ENCODE peak calls at places on chromosomes 2 and 18, in seven cellular contexts. Y, D, V, H, U, A and X are unnamed samples.
A peak's percentile ranks its signal among the peaks of the same experiment; 100 is the strongest.

GRCh38 chr18:70015127-70015526 is 67.5 kb upstream of the CD226 start:
- DNase-seq in D (no peak), A (no peak), V (no peak), Y (no peak), U (no peak), H (no peak), X (no peak)

GRCh38 chr2:201182650-201183372 is at the start of gene CASP10:
- DNase-seq in V (no peak), D (no peak), H (peak; percentile 86), A (peak; percentile 54), U (peak; percentile 88), Y (no peak), X (no peak)

GRCh38 chr2:235027558-235028214 is 75.9 kb downstream of the SH3BP4 start:
- DNase-seq in H (peak; percentile 68), Y (no peak), D (no peak), A (peak; percentile 43), U (peak; percentile 70), V (no peak), X (peak; percentile 47)

GRCh38 chr18:73365018-73365417 is 497.2 kb upstream of the NETO1 start:
- DNase-seq in Y (no peak), U (no peak), V (no peak), A (no peak), H (peak; percentile 41), D (no peak), X (no peak)

GRCh38 chr2:140383781-140384180 is 1603.6 kb upstream of the NXPH2 start:
- DNase-seq in H (peak; percentile 23), A (no peak), V (no peak), U (peak; percentile 3), D (no peak), Y (no peak), X (no peak)

GRCh38 chr2:151650456-151650855 is 83.8 kb downstream of the NEB start:
- DNase-seq in A (no peak), H (no peak), V (no peak), D (no peak), Y (no peak), U (no peak), X (no peak)

GRCh38 chr2:222861411-222862067 is 703 bp downstream of the ACSL3 start:
- DNase-seq in V (peak; percentile 60), A (peak; percentile 10), U (peak; percentile 35), H (peak; percentile 29), D (no peak), Y (peak; percentile 48), X (no peak)

GRCh38 chr2:54568876-54569298 is 112.8 kb downstream of the SPTBN1 start:
- DNase-seq in V (no peak), Y (no peak), D (no peak), U (no peak), H (no peak), A (peak; percentile 79), X (no peak)

GRCh38 chr2:37156071-37156856 is 516 bp downstream of the EIF2AK2 start:
- DNase-seq in U (peak; percentile 67), D (peak; percentile 81), A (peak; percentile 46), Y (peak; percentile 56), H (peak; percentile 62), V (no peak), X (no peak)

GRCh38 chr2:124025896-124026295 is 809 bp downstream of the CNTNAP5 start:
- DNase-seq in D (no peak), U (no peak), V (no peak), Y (no peak), H (no peak), A (no peak), X (no peak)

GRCh38 chr2:71882949-71883472 is 264.7 kb downstream of the CYP26B1 start:
- DNase-seq in A (peak; percentile 34), Y (peak; percentile 31), U (peak; percentile 98), D (no peak), V (peak; percentile 93), H (peak; percentile 93), X (no peak)

GRCh38 chr2:33412920-33413319 is 63.5 kb upstream of the RASGRP3 start:
- DNase-seq in A (peak; percentile 22), D (no peak), Y (no peak), H (peak; percentile 78), V (no peak), U (peak; percentile 78), X (no peak)

GRCh38 chr18:34661464-34662087 is 48.5 kb upstream of the DTNA start:
- DNase-seq in D (no peak), Y (no peak), U (peak; percentile 62), A (peak; percentile 33), V (no peak), H (peak; percentile 60), X (no peak)

GRCh38 chr2:163606878-163607277 is 128.9 kb downstream of the FIGN start:
- DNase-seq in Y (no peak), U (no peak), A (no peak), D (no peak), V (no peak), H (no peak), X (no peak)

GRCh38 chr2:163601377-163601776 is 134.4 kb downstream of the FIGN start:
- DNase-seq in D (no peak), U (no peak), H (no peak), V (no peak), Y (no peak), A (peak; percentile 60), X (no peak)

GRCh38 chr2:163607630-163608029 is 128.2 kb downstream of the FIGN start:
- DNase-seq in V (no peak), U (no peak), H (no peak), D (no peak), A (no peak), Y (no peak), X (no peak)

GRCh38 chr2:163602196-163602595 is 133.6 kb downstream of the FIGN start:
- DNase-seq in H (no peak), Y (no peak), V (no peak), A (no peak), D (no peak), U (no peak), X (no peak)

DNA sequence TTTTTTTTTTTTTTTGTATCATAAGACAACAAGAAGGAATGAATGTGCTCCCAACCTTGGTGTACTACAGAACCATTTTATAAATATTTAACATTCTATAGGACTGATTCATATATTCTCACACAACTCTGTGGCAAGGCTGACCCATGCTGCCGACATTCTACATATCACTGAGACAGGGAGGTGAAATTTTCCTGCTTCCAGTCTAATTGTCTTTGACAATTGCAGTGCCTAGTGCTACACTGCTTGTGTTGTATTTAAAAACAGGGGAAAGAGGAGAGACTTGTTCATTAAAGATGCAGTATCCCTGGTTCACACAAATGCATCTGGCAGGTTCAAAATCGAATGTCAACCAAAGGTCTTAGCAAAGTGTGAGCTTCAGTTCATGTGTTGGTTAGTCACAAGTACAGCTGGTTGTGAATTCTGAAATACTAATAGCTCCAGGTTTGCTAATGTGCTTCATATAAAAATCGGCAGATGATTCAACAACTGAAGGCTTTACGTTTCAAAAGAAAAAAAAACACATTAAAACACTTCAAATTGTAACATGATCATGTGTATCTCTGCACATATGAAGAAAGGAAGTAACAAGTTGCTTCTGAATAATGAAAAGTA is 130.8 kb downstream of the FIGN start:
- DNase-seq in A (no peak), D (no peak), Y (no peak), U (peak; percentile 55), V (no peak), H (peak; percentile 55), X (no peak)
- TF ChIP-seq CTCF in A (no peak), D (no peak), Y (no peak), U (no peak), V (no peak), H (no peak), X (no peak)

GRCh38 chr2:232623768-232624553 is 9.4 kb upstream of the EFHD1 start:
- DNase-seq in A (no peak), U (no peak), Y (no peak), V (no peak), H (no peak), D (no peak), X (no peak)
- TF ChIP-seq CTCF in A (no peak), U (no peak), Y (no peak), V (no peak), H (no peak), D (no peak), X (no peak)

DNA sequence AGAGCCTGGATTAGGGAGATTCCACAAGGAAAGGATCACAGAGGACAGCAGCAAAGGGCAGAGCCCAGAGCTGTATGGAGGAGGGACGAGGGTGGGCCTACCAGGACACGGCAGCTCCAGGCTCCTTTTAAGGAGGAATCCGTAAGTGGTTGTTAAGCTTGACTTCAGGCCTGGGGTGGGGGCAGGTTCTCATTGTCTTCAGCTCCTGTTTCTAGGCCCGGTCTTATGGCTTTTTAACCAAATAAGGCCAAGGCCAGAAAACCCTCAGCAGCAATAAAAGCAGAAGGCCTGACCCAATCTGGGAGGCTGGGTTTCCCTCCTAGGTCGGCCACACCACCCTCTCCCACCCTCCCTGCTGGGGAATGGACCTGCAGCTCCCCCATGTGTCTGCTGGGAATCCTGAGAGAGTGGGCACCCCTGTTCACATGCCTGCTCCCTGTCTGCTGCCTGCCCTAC is 111.2 kb downstream of the PLB1 start:
- DNase-seq in Y (no peak), A (peak; percentile 15), D (no peak), H (peak; percentile 17), U (no peak), V (no peak), X (peak; percentile 46)
- TF ChIP-seq CTCF in Y (no peak), A (no peak), D (no peak), H (no peak), U (no peak), V (no peak), X (peak; percentile 30)

GRCh38 chr18:52694804-52695203 is 354.8 kb downstream of the DCC start:
- DNase-seq in D (no peak), Y (no peak), V (no peak), U (peak; percentile 0), H (peak; percentile 14), A (peak; percentile 14), X (no peak)
- TF ChIP-seq CTCF in D (peak; percentile 79), Y (no peak), V (peak; percentile 37), U (peak; percentile 10), H (peak; percentile 49), A (no peak), X (peak; percentile 65)

DNA sequence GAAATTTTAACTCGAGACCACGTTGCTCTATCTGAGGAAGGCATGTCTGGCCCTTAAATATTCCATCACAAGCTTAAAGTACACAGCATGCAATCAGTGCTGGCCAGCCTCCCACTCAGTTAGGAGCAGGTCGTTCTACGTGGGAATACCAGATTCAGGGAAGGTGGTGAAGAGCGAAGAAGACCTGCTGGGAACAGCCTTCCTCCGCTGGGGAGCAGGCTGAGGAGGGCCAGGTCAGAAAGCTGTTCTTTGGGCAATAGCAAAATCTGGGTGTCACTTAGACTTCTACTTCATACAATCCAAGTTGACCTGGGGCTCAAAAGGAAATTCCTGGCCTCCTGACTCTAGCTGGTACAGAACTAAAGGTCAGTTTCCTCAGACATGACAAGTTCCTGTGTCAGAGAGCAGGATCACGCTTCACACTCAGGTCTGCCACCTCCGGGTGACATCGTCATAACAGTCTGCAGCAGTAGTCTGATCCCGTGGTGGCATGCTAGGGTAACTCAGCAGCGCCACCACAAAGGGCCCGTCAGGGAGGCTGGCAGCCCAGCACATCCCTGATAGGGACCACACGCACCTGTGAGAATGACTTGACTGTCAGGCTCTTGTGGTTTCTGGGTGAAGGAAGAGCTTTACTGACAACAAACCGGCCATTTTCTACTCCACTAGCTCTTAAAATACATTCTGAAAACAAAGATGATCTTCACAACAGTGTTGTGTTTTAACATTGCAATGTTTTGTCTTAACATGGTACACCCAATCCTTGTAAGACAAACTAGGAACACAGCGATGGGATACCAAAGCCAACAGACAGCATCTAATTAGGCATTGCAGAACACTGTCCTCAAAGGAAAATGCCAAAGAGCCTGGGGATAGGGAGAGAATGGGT is 35.2 kb upstream of the NAPG start:
- DNase-seq in H (no peak), Y (no peak), A (peak; percentile 71), D (no peak), V (no peak), U (no peak), X (no peak)
- TF ChIP-seq CTCF in H (no peak), Y (no peak), A (peak; percentile 46), D (no peak), V (no peak), U (no peak), X (peak; percentile 9)